ENCODE peak calls at places on chromosomes 6 and 20, in seven cellular contexts. H is OCI-LY7, Z is mammary epithelial cell, B is mucosa of descending colon, T is fibroblast of pulmonary artery, R is osteoblast, J is left ventricle myocardium inferior. Q is an unnamed sample.

GRCh38 chr6:138073264-138073663 is 34.0 kb downstream of the PERP start:
- DNase-seq in H (no peak), Z (no peak), B (no peak), T (no peak), R (no peak), J (no peak), Q (no peak)

GRCh38 chr6:21132856-21133610 is 460.5 kb upstream of the SOX4 start:
- DNase-seq in H (no peak), Z (no peak), B (no peak), T (peak), R (no peak), J (no peak), Q (no peak)

GRCh38 chr6:32290886-32291450 is 67.1 kb upstream of the NOTCH4 start:
- DNase-seq in H (no peak), Z (no peak), B (no peak), T (peak), R (no peak), J (no peak), Q (no peak)

GRCh38 chr6:33419580-33420492 is at the start of gene SYNGAP1:
- DNase-seq in H (peak), Z (no peak), B (peak), T (peak), R (peak), J (peak), Q (no peak)

GRCh38 chr6:42333622-42334021 is 116.0 kb upstream of the MRPS10 start:
- DNase-seq in H (no peak), Z (no peak), B (no peak), T (no peak), R (no peak), J (no peak), Q (no peak)

GRCh38 chr6:139364302-139364981 is 10.0 kb downstream of the CITED2 start:
- DNase-seq in H (peak), Z (peak), B (no peak), T (peak), R (peak), J (no peak), Q (peak)

GRCh38 chr20:4006640-4007039 is 8.7 kb downstream of the RNF24 start:
- DNase-seq in H (no peak), Z (no peak), B (no peak), T (peak), R (no peak), J (peak), Q (no peak)

GRCh38 chr20:22320245-22320915 is 264.0 kb downstream of the FOXA2 start:
- DNase-seq in H (no peak), Z (peak), B (no peak), T (no peak), R (no peak), J (no peak), Q (peak)

GRCh38 chr20:41064377-41064776 is 35.8 kb downstream of the TOP1 start:
- DNase-seq in H (no peak), Z (no peak), B (no peak), T (no peak), R (no peak), J (no peak), Q (no peak)

GRCh38 chr6:137415127-137415833 is 78.9 kb downstream of the OLIG3 start:
- DNase-seq in H (peak), Z (peak), B (peak), T (peak), R (peak), J (peak), Q (peak)

GRCh38 chr6:37615564-37616340 is 81.9 kb downstream of the MDGA1 start:
- DNase-seq in H (no peak), Z (no peak), B (no peak), T (no peak), R (no peak), J (no peak), Q (no peak)

GRCh38 chr6:39999006-39999867 is 65.0 kb upstream of the MOCS1 start:
- DNase-seq in H (no peak), Z (no peak), B (no peak), T (no peak), R (no peak), J (no peak), Q (no peak)

DNA sequence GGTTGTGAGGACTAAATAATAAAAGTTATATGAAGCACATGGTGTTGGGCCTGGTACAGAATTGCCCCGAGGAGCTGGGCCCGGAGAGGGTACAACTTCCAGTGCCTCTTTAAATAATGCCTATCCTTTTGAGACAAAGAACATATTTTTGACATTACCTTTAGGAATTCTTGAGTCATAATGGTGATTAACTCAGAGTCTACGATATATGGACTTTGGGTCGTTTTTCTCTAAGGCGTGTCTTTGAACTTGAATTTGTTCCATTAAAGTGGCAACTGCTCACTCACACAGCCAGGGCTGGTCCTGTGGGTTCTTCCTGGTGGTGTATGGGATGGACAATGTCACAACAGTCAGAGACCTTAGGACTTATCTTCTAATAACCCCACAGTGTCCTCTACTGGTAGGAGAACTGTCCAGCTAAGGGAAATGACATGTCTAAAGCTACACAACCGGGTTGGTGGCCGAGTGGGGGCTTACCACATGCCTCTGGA is 106.5 kb downstream of the CDC5L start:
- DNase-seq in H (no peak), Z (peak), B (no peak), T (peak), R (peak), J (no peak), Q (peak)
- TF ChIP-seq CTCF in H (peak), Z (peak), B (no peak), T (peak), R (peak), J (peak), Q (no peak)

GRCh38 chr6:134774244-134774643 is 175.7 kb downstream of the ALDH8A1 start:
- DNase-seq in H (no peak), Z (peak), B (no peak), T (peak), R (no peak), J (no peak), Q (peak)
- H3K4me3 ChIP-seq in H (no peak), Z (no peak), B (no peak), T (no peak), R (no peak), J (no peak), Q (no peak)

GRCh38 chr6:111482236-111482958 is 621 bp downstream of the REV3L start:
- DNase-seq in H (peak), Z (peak), B (peak), T (peak), R (peak), J (peak), Q (peak)
- TF ChIP-seq CTCF in H (no peak), Z (no peak), B (no peak), T (no peak), R (no peak), J (no peak), Q (no peak)

GRCh38 chr6:166684866-166685265 is 57.8 kb upstream of the RPS6KA2 start:
- DNase-seq in H (no peak), Z (no peak), B (no peak), T (no peak), R (no peak), J (no peak), Q (no peak)
- H3K4me3 ChIP-seq in H (no peak), Z (no peak), B (no peak), T (no peak), R (no peak), J (no peak), Q (no peak)

DNA sequence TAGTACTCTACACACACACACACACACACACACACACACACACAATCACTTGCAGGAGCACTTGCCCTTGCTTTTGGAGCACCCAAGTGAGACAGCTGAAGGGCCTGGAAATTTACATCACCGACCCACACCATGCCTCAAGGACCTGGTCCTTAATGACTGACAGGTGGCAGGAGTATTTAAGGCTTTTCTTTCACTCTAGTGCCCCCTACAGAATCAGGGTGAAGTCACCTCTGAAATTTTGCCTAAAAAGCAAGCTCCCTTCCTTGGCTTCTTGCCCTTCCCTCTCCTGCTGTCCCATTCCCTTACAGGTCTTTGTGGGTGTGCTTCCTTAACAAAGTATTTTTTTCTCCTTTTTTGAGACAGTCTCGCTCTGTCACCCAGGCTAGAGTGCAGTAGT is 353.5 kb upstream of the IRAK1BP1 start:
- DNase-seq in H (peak), Z (no peak), B (no peak), T (no peak), R (no peak), J (no peak), Q (peak)
- TF ChIP-seq CTCF in H (peak), Z (peak), B (no peak), T (no peak), R (no peak), J (no peak), Q (peak)

GRCh38 chr6:13447949-13448724 is 39.3 kb downstream of the GFOD1 start:
- DNase-seq in H (no peak), Z (peak), B (no peak), T (peak), R (no peak), J (no peak), Q (peak)
- H3K4me3 ChIP-seq in H (no peak), Z (no peak), B (no peak), T (no peak), R (no peak), J (no peak), Q (no peak)

GRCh38 chr6:120759570-120759969 is 574.7 kb downstream of the TBC1D32 start:
- DNase-seq in H (no peak), Z (no peak), B (no peak), T (no peak), R (no peak), J (no peak), Q (no peak)

GRCh38 chr6:120764312-120764711 is 570.0 kb downstream of the TBC1D32 start:
- DNase-seq in H (no peak), Z (peak), B (no peak), T (no peak), R (no peak), J (no peak), Q (peak)
- TF ChIP-seq CTCF in H (peak), Z (peak), B (no peak), T (no peak), R (no peak), J (no peak), Q (peak)